ENCODE peak calls at places on chromosomes 5 and 9, in four cellular contexts. J is foreskin fibroblast, X is brain microvascular endothelial cell, P is mesothelial cell of epicardium. N is an unnamed sample.

GRCh38 chr9:91840469-91840868 is 109.6 kb downstream of the ROR2 start:
- DNase-seq in P (no peak), X (no peak), J (no peak), N (no peak)

GRCh38 chr5:16135506-16135905 is 44.1 kb downstream of the MARCHF11 start:
- DNase-seq in J (no peak), P (no peak), X (no peak), N (no peak)

GRCh38 chr9:81112638-81113037 is 576.7 kb downstream of the TLE1 start:
- DNase-seq in X (no peak), P (no peak), J (no peak), N (no peak)

GRCh38 chr9:3708751-3709150 is 182.9 kb upstream of the RFX3 start:
- DNase-seq in P (no peak), X (no peak), J (peak; percentile 33), N (no peak)

GRCh38 chr9:110994771-110995241 is 43.5 kb downstream of the LPAR1 start:
- DNase-seq in P (no peak), X (no peak), J (peak; percentile 79), N (peak; percentile 30)

GRCh38 chr5:136033244-136033643 is 4.5 kb downstream of the TGFBI start:
- DNase-seq in J (no peak), P (no peak), X (no peak), N (no peak)

GRCh38 chr5:4613440-4613839 is 526.7 kb upstream of the ADAMTS16 start:
- DNase-seq in P (no peak), X (no peak), J (no peak), N (no peak)

GRCh38 chr5:94967525-94967924 is 317.4 kb downstream of the MCTP1 start:
- DNase-seq in J (no peak), P (no peak), X (no peak), N (no peak)

GRCh38 chr9:69236188-69236587 is 62.1 kb downstream of the TJP2 start:
- DNase-seq in X (no peak), P (no peak), J (no peak), N (no peak)

GRCh38 chr5:67173959-67174358 is 22.6 kb downstream of the CD180 start:
- DNase-seq in J (no peak), P (no peak), X (no peak), N (peak; percentile 6)

GRCh38 chr5:9370256-9370655 is 175.6 kb downstream of the SEMA5A start:
- DNase-seq in P (no peak), X (no peak), J (peak; percentile 37), N (peak; percentile 27)

GRCh38 chr5:34626036-34626435 is 30.1 kb upstream of the RAI14 start:
- DNase-seq in P (no peak), X (peak; percentile 90), J (peak; percentile 74), N (peak; percentile 80)

GRCh38 chr9:89474939-89475338 is 23.0 kb downstream of the SEMA4D start:
- DNase-seq in X (no peak), J (no peak), P (no peak), N (no peak)

GRCh38 chr5:32794086-32794485 is 83.0 kb downstream of the NPR3 start:
- DNase-seq in X (peak; percentile 44), P (no peak), J (peak; percentile 53), N (peak; percentile 37)

GRCh38 chr9:6307551-6308096 is 20.6 kb upstream of the TPD52L3 start:
- DNase-seq in X (no peak), P (no peak), J (no peak), N (no peak)

GRCh38 chr5:143195496-143195895 is 208.0 kb downstream of the NR3C1 start:
- DNase-seq in J (no peak), P (no peak), X (no peak), N (no peak)

GRCh38 chr5:143197260-143197656 is 206.2 kb downstream of the NR3C1 start:
- DNase-seq in P (no peak), J (no peak), X (no peak), N (peak; percentile 15)

GRCh38 chr5:143194713-143195112 is 208.8 kb downstream of the NR3C1 start:
- DNase-seq in P (no peak), J (no peak), X (no peak), N (no peak)

GRCh38 chr5:143198332-143198731 is 205.2 kb downstream of the NR3C1 start:
- DNase-seq in X (no peak), J (peak; percentile 52), P (no peak), N (no peak)

GRCh38 chr5:143196601-143197259 is 206.8 kb downstream of the NR3C1 start:
- DNase-seq in P (no peak), J (no peak), X (no peak), N (no peak)
- TF ChIP-seq CTCF in P (no peak), J (no peak), X (no peak), N (peak; percentile 66)

GRCh38 chr5:87400305-87400899 is 12.3 kb downstream of the CCNH start:
- DNase-seq in P (no peak), X (no peak), J (no peak), N (peak; percentile 43)
- TF ChIP-seq CTCF in P (peak; percentile 90), X (peak; percentile 38), J (peak; percentile 39), N (peak; percentile 91)

GRCh38 chr5:168171901-168172717 is 119.3 kb upstream of the WWC1 start:
- DNase-seq in P (no peak), J (no peak), X (no peak), N (no peak)

GRCh38 chr5:168165977-168166376 is 125.5 kb upstream of the WWC1 start:
- DNase-seq in X (no peak), P (no peak), J (no peak), N (no peak)

GRCh38 chr5:168167338-168167737 is 124.1 kb upstream of the WWC1 start:
- DNase-seq in J (no peak), P (no peak), X (no peak), N (no peak)

GRCh38 chr5:168172718-168173045 is 118.8 kb upstream of the WWC1 start:
- DNase-seq in P (no peak), J (no peak), X (no peak), N (no peak)

GRCh38 chr5:168168978-168169696 is 122.3 kb upstream of the WWC1 start:
- DNase-seq in J (no peak), X (no peak), P (no peak), N (no peak)
- TF ChIP-seq CTCF in J (no peak), X (no peak), P (no peak), N (no peak)

DNA sequence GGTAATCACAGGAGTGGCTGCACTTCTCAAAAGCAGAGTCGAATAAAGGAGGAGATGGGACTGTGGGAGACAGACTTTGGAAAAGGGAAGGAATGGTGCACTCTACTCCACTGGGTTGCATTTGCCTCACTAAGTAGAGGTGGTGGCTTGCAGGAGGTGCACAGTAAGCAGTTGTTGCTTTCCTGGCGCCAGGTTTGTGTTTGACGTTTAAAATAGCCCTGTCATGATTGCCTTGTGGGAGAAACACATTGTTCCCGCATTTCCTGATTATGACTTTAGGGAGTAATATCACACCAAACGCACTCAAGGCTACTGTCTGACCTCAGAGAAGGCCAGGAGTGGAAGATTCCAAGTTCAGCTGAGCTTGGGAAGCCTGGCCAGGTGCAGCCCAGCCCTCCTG is 36.7 kb downstream of the DMRT1 start:
- DNase-seq in P (no peak), J (no peak), X (no peak), N (no peak)
- TF ChIP-seq CTCF in P (no peak), J (no peak), X (no peak), N (no peak)

DNA sequence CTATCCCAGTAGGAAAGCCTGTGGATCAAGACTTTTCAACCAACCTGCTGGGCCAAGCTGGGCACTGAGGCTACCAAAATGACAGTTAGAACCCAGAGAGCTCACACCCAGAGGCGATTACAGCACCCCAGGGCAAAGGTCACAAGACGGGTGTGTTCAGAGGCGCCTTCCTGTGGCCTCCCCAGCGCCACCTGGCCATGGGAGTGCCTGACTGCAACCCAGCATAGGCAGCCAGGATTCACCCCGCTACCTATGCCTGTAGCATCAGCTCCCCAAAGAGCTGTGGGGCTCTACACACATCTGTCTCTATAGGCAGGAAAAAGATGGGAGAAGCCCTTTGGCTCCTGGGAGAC is 33.5 kb downstream of the PDGFRB start:
- DNase-seq in P (no peak), J (no peak), X (no peak), N (no peak)
- TF ChIP-seq CTCF in P (no peak), J (peak; percentile 20), X (peak; percentile 46), N (peak; percentile 58)

GRCh38 chr9:136338511-136338910 is 11.2 kb downstream of the GPSM1 start:
- DNase-seq in J (no peak), P (no peak), X (no peak), N (no peak)

GRCh38 chr9:136337416-136338395 is 10.4 kb downstream of the GPSM1 start:
- DNase-seq in P (no peak), X (no peak), J (no peak), N (no peak)

GRCh38 chr9:136339958-136340310 is 12.6 kb downstream of the GPSM1 start:
- DNase-seq in X (no peak), J (no peak), P (no peak), N (no peak)

GRCh38 chr9:136340356-136341041 is 13.2 kb downstream of the GPSM1 start:
- DNase-seq in X (no peak), J (no peak), P (no peak), N (no peak)

GRCh38 chr9:136339173-136339957 is 12.0 kb downstream of the GPSM1 start:
- DNase-seq in P (peak; percentile 77), X (no peak), J (no peak), N (no peak)
- TF ChIP-seq CTCF in P (peak; percentile 88), X (peak; percentile 98), J (peak; percentile 69), N (peak; percentile 82)

GRCh38 chr5:100517301-100517974 is 17.7 kb upstream of the FAM174A start:
- DNase-seq in P (no peak), X (no peak), J (no peak), N (no peak)
- TF ChIP-seq CTCF in P (no peak), X (no peak), J (no peak), N (no peak)

DNA sequence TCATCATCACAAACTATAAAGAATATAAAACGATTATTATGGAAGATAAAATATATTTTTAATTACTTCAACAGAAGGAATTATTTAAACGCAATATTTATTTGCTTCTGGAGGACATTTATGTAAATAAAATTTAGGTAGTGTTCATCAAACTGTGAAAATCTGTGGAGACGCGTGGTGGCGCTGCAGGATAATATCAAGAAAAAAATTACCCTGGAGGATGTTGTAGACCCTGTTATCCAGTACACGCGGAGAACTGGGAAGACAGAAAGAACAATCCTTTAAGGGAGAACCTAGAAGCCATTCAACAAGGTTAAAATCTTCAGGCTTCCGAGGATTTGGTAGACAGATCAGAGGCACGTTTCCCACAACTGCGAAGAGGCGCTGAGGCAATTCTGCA is at the start of gene PCDHB12:
- DNase-seq in P (no peak), J (no peak), X (no peak), N (peak; percentile 24)
- TF ChIP-seq CTCF in P (peak; percentile 4), J (no peak), X (no peak), N (peak; percentile 79)